ENCODE peak calls at places on chromosome 1, in four cellular contexts. A is lower lobe of right lung, K is activated T-helper 1 cell treated with Interleukin-2 at 50 U/mL for 16 hours, M is dorsolateral prefrontal cortex. I is an unnamed sample.

GRCh38 chr1:154157520-154158306 is 2.8 kb upstream of the NUP210L start:
- DNase-seq in A (no peak), K (peak), M (no peak), I (no peak)

GRCh38 chr1:20301463-20302092 is 10.9 kb downstream of the VWA5B1 start:
- DNase-seq in A (no peak), K (no peak), M (no peak), I (no peak)

GRCh38 chr1:168972887-168973286 is 133.6 kb upstream of the ATP1B1 start:
- DNase-seq in A (peak), K (no peak), M (no peak), I (no peak)

GRCh38 chr1:228177936-228178710 is 12.5 kb downstream of the IBA57 start:
- DNase-seq in A (no peak), K (no peak), M (no peak), I (no peak)

GRCh38 chr1:8200317-8201115 is 117.4 kb upstream of the SLC45A1 start:
- DNase-seq in A (no peak), K (no peak), M (no peak), I (no peak)

GRCh38 chr1:169368406-169368769 is 393 bp downstream of the BLZF1 start:
- DNase-seq in A (no peak), K (no peak), M (no peak), I (no peak)

GRCh38 chr1:243731974-243732373 is 118.1 kb downstream of the AKT3 start:
- DNase-seq in A (no peak), K (no peak), M (no peak), I (no peak)

GRCh38 chr1:240465531-240465940 is 146.4 kb downstream of the GREM2 start:
- DNase-seq in A (no peak), K (no peak), M (no peak), I (no peak)

GRCh38 chr1:219304227-219305226 is 130.8 kb downstream of the LYPLAL1 start:
- DNase-seq in A (no peak), K (no peak), M (no peak), I (no peak)